ENCODE peak calls at places on chromosomes 7 and 10, in eight cellular contexts. W is amniotic stem cell, Y is D341Med, A is upper lobe of right lung, V is OCI-M1, M is ureter, U is cardiac muscle cell, I is NCI-H1105 treated with DMSO at 0.1 percent for 48 hours. C is an unnamed sample.

GRCh38 chr10:49465717-49466116 is 69.8 kb upstream of the DRGX start:
- DNase-seq in W (no peak), Y (no peak), A (no peak), V (no peak), M (no peak), U (no peak), I (no peak), C (no peak)

GRCh38 chr10:58781873-58782488 is 269.3 kb downstream of the BICC1 start:
- DNase-seq in W (no peak), Y (peak; percentile 60), A (no peak), V (peak; percentile 75), M (no peak), U (peak; percentile 63), I (peak; percentile 36), C (peak; percentile 51)

GRCh38 chr10:16232441-16232840 is 204.4 kb upstream of the PTER start:
- DNase-seq in W (no peak), Y (no peak), A (no peak), V (no peak), M (no peak), U (no peak), I (no peak), C (no peak)

GRCh38 chr10:46523119-46523880 is 33.2 kb downstream of the GPRIN2 start:
- DNase-seq in W (no peak), Y (no peak), A (peak; percentile 82), V (no peak), M (peak; percentile 78), U (peak; percentile 70), I (no peak), C (peak; percentile 86)

GRCh38 chr7:107119376-107120100 is 49.3 kb upstream of the HBP1 start:
- DNase-seq in W (no peak), Y (no peak), A (no peak), V (no peak), M (no peak), U (no peak), I (no peak), C (no peak)

GRCh38 chr7:113131367-113131766 is 13.0 kb upstream of the SMIM30 start:
- DNase-seq in W (no peak), Y (no peak), A (no peak), V (no peak), M (no peak), U (no peak), I (no peak), C (no peak)

GRCh38 chr7:140009735-140010134 is 53.0 kb downstream of the PARP12 start:
- DNase-seq in W (no peak), Y (no peak), A (peak; percentile 51), V (no peak), M (no peak), U (no peak), I (no peak), C (no peak)

GRCh38 chr10:127536972-127537760 is 11.9 kb upstream of the NPS start:
- DNase-seq in W (no peak), Y (no peak), A (no peak), V (no peak), M (no peak), U (no peak), I (no peak), C (no peak)

GRCh38 chr7:157272351-157273207 is 64.2 kb upstream of the DNAJB6 start:
- DNase-seq in W (no peak), Y (no peak), A (peak; percentile 58), V (no peak), M (no peak), U (no peak), I (no peak), C (no peak)

GRCh38 chr10:78531088-78531487 is 497.4 kb downstream of the RPS24 start:
- DNase-seq in W (no peak), Y (no peak), A (no peak), V (no peak), M (no peak), U (no peak), I (no peak), C (no peak)

GRCh38 chr7:83366629-83367028 is 203.9 kb upstream of the PCLO start:
- DNase-seq in W (no peak), Y (no peak), A (no peak), V (peak; percentile 60), M (no peak), U (no peak), I (no peak), C (no peak)

GRCh38 chr10:8360814-8361509 is 306.5 kb downstream of the GATA3 start:
- DNase-seq in W (no peak), Y (no peak), A (no peak), V (no peak), M (no peak), U (peak; percentile 27), I (no peak), C (no peak)

GRCh38 chr10:21501731-21502370 is 23.6 kb downstream of the SKIDA1 start:
- DNase-seq in W (no peak), Y (no peak), A (no peak), V (no peak), M (no peak), U (no peak), I (no peak), C (no peak)

GRCh38 chr7:142355328-142355727 is 97.5 kb upstream of the PRSS58 start:
- DNase-seq in W (no peak), Y (no peak), A (no peak), V (no peak), M (no peak), U (no peak), I (no peak), C (no peak)

GRCh38 chr7:377069-378040 is 87.4 kb downstream of the FOXL3 start:
- DNase-seq in W (no peak), Y (peak; percentile 20), A (peak; percentile 64), V (no peak), M (no peak), U (no peak), I (no peak), C (no peak)

GRCh38 chr7:151946932-151947331 is 9.3 kb upstream of the GALNTL5 start:
- DNase-seq in W (no peak), Y (no peak), A (no peak), V (no peak), M (no peak), U (no peak), I (no peak), C (no peak)

GRCh38 chr7:95919574-95919973 is 147.2 kb downstream of the DYNC1I1 start:
- DNase-seq in W (no peak), Y (no peak), A (no peak), V (peak; percentile 30), M (no peak), U (no peak), I (no peak), C (no peak)

GRCh38 chr10:128519581-128519980 is 393.4 kb upstream of the MKI67 start:
- DNase-seq in W (no peak), Y (no peak), A (no peak), V (no peak), M (no peak), U (no peak), I (no peak), C (no peak)

GRCh38 chr10:26438534-26439269 is 561 bp downstream of the APBB1IP start:
- DNase-seq in W (no peak), Y (no peak), A (peak; percentile 87), V (no peak), M (no peak), U (peak; percentile 17), I (no peak), C (peak; percentile 33)